ENCODE peak calls at places on chromosome 4, in four cellular contexts. D, Z, S and J are unnamed samples.

GRCh38 chr4:85510632-85510984 is 35.7 kb downstream of the ARHGAP24 start:
- DNase-seq in D (no peak), Z (no peak), S (no peak), J (no peak)

GRCh38 chr4:88147799-88148217 is 10.6 kb downstream of the ABCG2 start:
- DNase-seq in D (no peak), Z (no peak), S (no peak), J (no peak)

GRCh38 chr4:3709061-3709845 is 56.9 kb upstream of the ADRA2C start:
- DNase-seq in D (no peak), Z (no peak), S (no peak), J (no peak)

GRCh38 chr4:33381806-33382205 is 2661.6 kb downstream of the PCDH7 start:
- DNase-seq in D (no peak), Z (no peak), S (peak), J (no peak)

GRCh38 chr4:7652451-7652871 is 217.7 kb upstream of the PSAPL1 start:
- DNase-seq in D (no peak), Z (no peak), S (no peak), J (no peak)

GRCh38 chr4:73752424-73752823 is 12.1 kb downstream of the CXCL8 start:
- DNase-seq in D (no peak), Z (no peak), S (no peak), J (no peak)

GRCh38 chr4:99117876-99118693 is 26.0 kb downstream of the ADH4 start:
- DNase-seq in D (no peak), Z (no peak), S (peak), J (no peak)

GRCh38 chr4:112183252-112183651 is 38.0 kb downstream of the FAM241A start:
- DNase-seq in D (no peak), Z (no peak), S (no peak), J (no peak)

GRCh38 chr4:168630445-168631187 is 133.8 kb downstream of the PALLD start:
- DNase-seq in D (peak), Z (no peak), S (no peak), J (no peak)

GRCh38 chr4:92305878-92306520 is 2.2 kb downstream of the GRID2 start:
- DNase-seq in D (no peak), Z (no peak), S (peak), J (no peak)

GRCh38 chr4:119647558-119647957 is 19.0 kb upstream of the PDE5A start:
- DNase-seq in D (no peak), Z (no peak), S (no peak), J (no peak)

GRCh38 chr4:27789768-27790167 is 929.1 kb downstream of the STIM2 start:
- DNase-seq in D (no peak), Z (no peak), S (no peak), J (no peak)

GRCh38 chr4:25773358-25773757 is 89.4 kb downstream of the SEL1L3 start:
- DNase-seq in D (no peak), Z (no peak), S (no peak), J (no peak)

GRCh38 chr4:6198768-6199343 is 1.5 kb downstream of the JAKMIP1 start:
- DNase-seq in D (no peak), Z (peak), S (no peak), J (peak)

GRCh38 chr4:123561525-123561924 is 164.9 kb downstream of the SPRY1 start:
- DNase-seq in D (no peak), Z (no peak), S (no peak), J (no peak)

GRCh38 chr4:149371021-149371420 is 444.6 kb downstream of the IQCM start:
- DNase-seq in D (peak), Z (no peak), S (peak), J (no peak)

GRCh38 chr4:40669504-40669903 is 39.8 kb upstream of the RBM47 start:
- DNase-seq in D (no peak), Z (no peak), S (no peak), J (no peak)

GRCh38 chr4:40281099-40281498 is 54.0 kb upstream of the CHRNA9 start:
- DNase-seq in D (no peak), Z (no peak), S (no peak), J (no peak)

GRCh38 chr4:183260491-183261151 is 59.5 kb downstream of the CLDN22 start:
- DNase-seq in D (no peak), Z (no peak), S (no peak), J (no peak)

GRCh38 chr4:99649778-99650177 is 7.8 kb downstream of the C4orf54 start:
- DNase-seq in D (no peak), Z (no peak), S (no peak), J (no peak)

GRCh38 chr4:13306356-13306755 is 177.8 kb downstream of the RAB28 start:
- DNase-seq in D (no peak), Z (no peak), S (no peak), J (no peak)

GRCh38 chr4:2402053-2402452 is 16.4 kb downstream of the ZFYVE28 start:
- DNase-seq in D (no peak), Z (peak), S (peak), J (peak)

GRCh38 chr4:18579222-18579621 is 557.7 kb upstream of the LCORL start:
- DNase-seq in D (no peak), Z (no peak), S (no peak), J (no peak)

GRCh38 chr4:154854362-154854761 is 73.3 kb downstream of the RBM46 start:
- DNase-seq in D (no peak), Z (no peak), S (no peak), J (no peak)

GRCh38 chr4:112604590-112604989 is 32.1 kb downstream of the ZGRF1 start:
- DNase-seq in D (peak), Z (no peak), S (peak), J (peak)